ENCODE peak calls at places on chromosome X, in seven cellular contexts. J is H1; W is transverse colon; R is A673; E is neuronal stem cell; B is stomach; K is CD8-positive, alpha-beta T cell. I is an unnamed sample.

GRCh38 chrX:37357436-37357835 is 8.3 kb downstream of the PRRG1 start:
- DNase-seq in J (no peak), W (no peak), R (no peak), E (no peak), B (no peak), K (no peak), I (no peak)

GRCh38 chrX:114924846-114925245 is 92.6 kb downstream of the IL13RA2 start:
- DNase-seq in J (no peak), W (no peak), R (no peak), E (no peak), B (no peak), K (no peak), I (peak; percentile 11)

GRCh38 chrX:38375888-38376287 is 23.5 kb downstream of the OTC start:
- DNase-seq in J (no peak), W (no peak), R (peak; percentile 35), E (no peak), B (no peak), K (no peak), I (no peak)

GRCh38 chrX:46610070-46610658 is 36.6 kb downstream of the CHST7 start:
- DNase-seq in J (no peak), W (no peak), R (no peak), E (no peak), B (no peak), K (no peak), I (no peak)

GRCh38 chrX:116246261-116246660 is 75.7 kb downstream of the AGTR2 start:
- DNase-seq in J (no peak), W (no peak), R (no peak), E (no peak), B (no peak), K (no peak), I (no peak)

GRCh38 chrX:124984140-124984813 is 335.4 kb upstream of the TEX13C start:
- DNase-seq in J (no peak), W (no peak), R (no peak), E (no peak), B (no peak), K (no peak), I (no peak)

GRCh38 chrX:72280210-72280882 is 3.3 kb upstream of the RPS4X start:
- DNase-seq in J (no peak), W (no peak), R (no peak), E (no peak), B (no peak), K (no peak), I (no peak)

GRCh38 chrX:21839334-21840198 is at the start of gene MBTPS2:
- DNase-seq in J (peak; percentile 83), W (peak; percentile 85), R (peak; percentile 87), E (peak; percentile 82), B (peak; percentile 84), K (peak; percentile 72), I (peak; percentile 84)

GRCh38 chrX:45056428-45057145 is 144.1 kb downstream of the DIPK2B start:
- DNase-seq in J (no peak), W (no peak), R (no peak), E (no peak), B (no peak), K (no peak), I (no peak)

GRCh38 chrX:8867454-8867853 is 66.3 kb upstream of the FAM9A start:
- DNase-seq in J (no peak), W (no peak), R (no peak), E (no peak), B (no peak), K (no peak), I (no peak)

GRCh38 chrX:83759872-83760271 is 101.1 kb upstream of the CYLC1 start:
- DNase-seq in J (no peak), W (no peak), R (peak; percentile 17), E (peak; percentile 23), B (no peak), K (no peak), I (no peak)

GRCh38 chrX:140099221-140099620 is 133.9 kb upstream of the CXorf66 start:
- DNase-seq in J (no peak), W (no peak), R (no peak), E (no peak), B (no peak), K (no peak), I (no peak)

GRCh38 chrX:100687128-100687527 is 43.1 kb downstream of the SRPX2 start:
- DNase-seq in J (no peak), W (no peak), R (no peak), E (no peak), B (no peak), K (no peak), I (no peak)

GRCh38 chrX:12304261-12304660 is 166.0 kb downstream of the FRMPD4 start:
- DNase-seq in J (no peak), W (no peak), R (peak; percentile 1), E (no peak), B (no peak), K (no peak), I (no peak)

GRCh38 chrX:115968436-115969252 is 201.9 kb upstream of the AGTR2 start:
- DNase-seq in J (peak; percentile 72), W (peak; percentile 58), R (no peak), E (peak; percentile 26), B (no peak), K (no peak), I (no peak)

GRCh38 chrX:135302269-135302873 is 6.9 kb upstream of the ETDC start:
- DNase-seq in J (peak; percentile 41), W (no peak), R (no peak), E (no peak), B (no peak), K (no peak), I (no peak)

GRCh38 chrX:132001127-132001526 is 22.0 kb upstream of the STK26 start:
- DNase-seq in J (no peak), W (no peak), R (no peak), E (no peak), B (no peak), K (no peak), I (no peak)

GRCh38 chrX:30967516-30967915 is 78.5 kb upstream of the TAB3 start:
- DNase-seq in J (no peak), W (no peak), R (no peak), E (no peak), B (no peak), K (no peak), I (no peak)

GRCh38 chrX:30975467-30975866 is 86.4 kb upstream of the TAB3 start:
- DNase-seq in J (no peak), W (no peak), R (no peak), E (no peak), B (no peak), K (no peak), I (no peak)

GRCh38 chrX:30973784-30974427 is 84.9 kb upstream of the TAB3 start:
- DNase-seq in J (no peak), W (no peak), R (no peak), E (no peak), B (no peak), K (no peak), I (no peak)

DNA sequence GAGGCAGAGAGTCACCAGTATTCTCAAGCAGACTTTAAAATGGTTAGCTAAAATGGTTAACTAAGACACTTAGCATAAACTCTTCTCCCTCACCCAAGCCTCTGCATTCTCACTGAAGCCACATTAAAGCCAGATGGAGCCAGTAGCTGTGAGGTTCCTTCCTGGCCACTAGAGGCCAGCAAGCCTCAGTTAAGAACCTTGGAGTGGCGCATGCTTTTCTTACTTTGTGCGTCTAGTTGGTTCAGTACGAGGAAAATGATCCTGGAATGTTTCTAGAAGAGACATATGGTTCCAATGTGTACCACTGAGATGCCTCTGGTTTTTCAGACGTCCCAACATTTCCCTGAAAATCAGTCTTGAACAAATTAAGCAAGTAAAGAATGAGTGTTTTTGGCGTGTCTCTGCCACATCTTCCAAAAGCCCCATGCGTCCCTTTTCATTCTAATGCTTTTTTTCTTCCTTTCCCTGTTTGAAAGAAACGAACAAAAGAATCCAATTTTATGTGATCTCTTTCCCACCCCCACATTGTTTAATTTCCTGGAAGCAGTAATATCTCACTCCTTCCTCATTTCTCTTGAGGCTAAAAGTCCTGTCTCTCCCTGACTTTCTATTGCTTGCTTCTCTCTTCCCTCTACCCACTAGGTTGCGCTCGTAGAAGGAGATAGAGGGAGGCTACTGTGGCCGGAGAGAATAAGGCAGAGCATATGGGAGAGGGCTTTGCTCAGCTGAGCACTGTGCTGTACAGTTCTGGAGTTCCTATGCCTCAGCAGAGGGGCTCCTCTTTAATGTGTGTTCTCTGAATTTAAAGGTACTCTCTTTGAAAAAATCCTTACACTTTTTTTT is 82.9 kb upstream of the TAB3 start:
- DNase-seq in J (no peak), W (peak; percentile 17), R (peak; percentile 66), E (peak; percentile 9), B (peak; percentile 35), K (peak; percentile 2), I (peak; percentile 21)
- H3K4me3 ChIP-seq in J (peak overlapping the region; percentile 14), W (no peak overlapping the region), R (peak overlapping the region; percentile 14), E (no peak overlapping the region), B (no peak overlapping the region), K (peak overlapping the region; percentile 34), I (no peak overlapping the region)

GRCh38 chrX:103538728-103539127 is 19.4 kb upstream of the RAB40A start:
- DNase-seq in J (no peak), W (no peak), R (no peak), E (no peak), B (no peak), K (no peak), I (no peak)

GRCh38 chrX:103536732-103537131 is 17.4 kb upstream of the RAB40A start:
- DNase-seq in J (no peak), W (no peak), R (no peak), E (no peak), B (no peak), K (no peak), I (no peak)

GRCh38 chrX:103539695-103540094 is 20.4 kb upstream of the RAB40A start:
- DNase-seq in J (no peak), W (no peak), R (no peak), E (no peak), B (no peak), K (no peak), I (no peak)

GRCh38 chrX:103536071-103536470 is 16.8 kb upstream of the RAB40A start:
- DNase-seq in J (no peak), W (no peak), R (no peak), E (no peak), B (no peak), K (no peak), I (no peak)

GRCh38 chrX:103537871-103538387 is 18.6 kb upstream of the RAB40A start:
- DNase-seq in J (no peak), W (no peak), R (no peak), E (no peak), B (no peak), K (no peak), I (no peak)
- H3K4me3 ChIP-seq in J (no peak overlapping the region), W (no peak overlapping the region), R (no peak overlapping the region), E (no peak overlapping the region), B (no peak overlapping the region), K (no peak overlapping the region), I (no peak overlapping the region)

GRCh38 chrX:56812515-56813105 is 83.6 kb downstream of the NBDY start:
- DNase-seq in J (no peak), W (no peak), R (no peak), E (no peak), B (no peak), K (no peak), I (no peak)
- H3K4me3 ChIP-seq in J (no peak overlapping the region), W (no peak overlapping the region), R (no peak overlapping the region), E (no peak overlapping the region), B (no peak overlapping the region), K (peak overlapping the region; percentile 34), I (no peak overlapping the region)

DNA sequence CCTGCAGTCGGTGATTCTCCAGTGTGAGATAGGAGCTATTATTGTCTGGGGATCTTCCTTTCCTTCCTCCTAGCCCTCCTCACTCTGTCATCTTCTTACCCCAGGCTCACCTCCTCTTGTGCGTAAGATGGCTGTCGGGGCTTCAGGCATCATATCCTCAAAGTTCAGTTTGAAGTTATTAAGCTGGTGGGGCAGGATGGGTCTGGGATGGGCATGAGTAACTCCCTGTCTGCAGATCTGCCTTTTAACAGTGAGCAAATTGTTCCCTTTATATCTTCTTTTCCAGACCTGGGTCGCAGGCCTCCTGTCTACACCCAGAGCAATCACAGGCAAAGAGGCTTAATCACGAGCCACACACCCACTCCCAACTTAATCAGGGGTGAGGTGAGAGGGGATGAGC is 900 bp upstream of the MTMR1 start:
- DNase-seq in J (no peak), W (no peak), R (no peak), E (no peak), B (no peak), K (no peak), I (no peak)
- H3K4me3 ChIP-seq in J (peak overlapping the region; percentile 84), W (no peak overlapping the region), R (peak overlapping the region; percentile 55), E (peak overlapping the region; percentile 58), B (peak overlapping the region; percentile 50), K (peak overlapping the region; percentile 72), I (peak overlapping the region; percentile 50)

I was measured in Caco-2.